ENCODE peak calls at places on chromosomes 1 and 21, in eight cellular contexts. P, O, Y, Z, N, K, B and A are unnamed samples.

GRCh38 chr1:33300673-33301072 is 20.2 kb downstream of the A3GALT2 start:
- DNase-seq in Z (no peak), B (peak), P (no peak), N (peak), K (no peak), O (no peak), Y (no peak), A (no peak)

GRCh38 chr21:26116456-26117011 is 54.0 kb downstream of the APP start:
- DNase-seq in O (no peak), N (peak), Z (no peak), Y (no peak), B (no peak), K (no peak), P (peak), A (no peak)

GRCh38 chr21:45538381-45539045 is 3.7 kb downstream of the SLC19A1 start:
- DNase-seq in B (peak), Y (no peak), Z (peak), N (no peak), K (no peak), P (no peak), O (no peak), A (no peak)

GRCh38 chr1:166169182-166169581 is 2.4 kb upstream of the FAM78B start:
- DNase-seq in P (no peak), O (no peak), Y (no peak), Z (no peak), N (no peak), B (no peak), K (no peak), A (no peak)

GRCh38 chr1:42784946-42785693 is at the start of gene TMEM269:
- DNase-seq in K (peak), P (peak), B (no peak), N (no peak), Y (peak), O (peak), Z (no peak), A (no peak)

GRCh38 chr1:110200666-110201065 is 9.4 kb upstream of the KCNC4 start:
- DNase-seq in P (no peak), K (no peak), Y (no peak), O (no peak), B (no peak), N (no peak), Z (no peak), A (no peak)

GRCh38 chr1:236063919-236064673 is 794 bp downstream of the NID1 start:
- DNase-seq in K (no peak), O (peak), Y (no peak), B (peak), P (peak), N (no peak), Z (no peak), A (no peak)

GRCh38 chr1:66624412-66625060 is 90.6 kb downstream of the SGIP1 start:
- DNase-seq in Y (no peak), P (peak), B (no peak), N (peak), O (no peak), K (no peak), Z (no peak), A (no peak)

GRCh38 chr1:25748531-25749205 is 51.3 kb upstream of the SELENON start:
- DNase-seq in N (no peak), Z (no peak), K (no peak), P (no peak), Y (no peak), O (no peak), B (no peak), A (no peak)

GRCh38 chr21:17512245-17513213 is at the start of gene CXADR:
- DNase-seq in Y (peak), P (peak), B (peak), O (peak), N (peak), Z (peak), K (peak), A (no peak)